ENCODE peak calls at places on chromosomes 12 and 14, in ten cellular contexts. I, X, U, D, K, S, L, N, T and C are unnamed samples.
A peak's percentile ranks its signal among the peaks of the same experiment; 100 is the strongest.

GRCh38 chr12:106081606-106082005 is 57.1 kb downstream of the NUAK1 start:
- DNase-seq in I (no peak), X (peak; percentile 81), U (no peak), D (peak; percentile 36), K (peak; percentile 54), S (no peak), L (no peak), N (no peak), T (no peak), C (no peak)

GRCh38 chr14:89408907-89409675 is 7.9 kb downstream of the FOXN3 start:
- DNase-seq in I (no peak), X (no peak), U (no peak), D (no peak), K (no peak), S (no peak), L (no peak), N (no peak), T (no peak), C (no peak)

GRCh38 chr12:88726806-88727722 is 146.8 kb upstream of the KITLG start:
- DNase-seq in I (no peak), X (peak; percentile 39), U (no peak), D (no peak), K (no peak), S (no peak), L (no peak), N (no peak), T (peak; percentile 84), C (no peak)

GRCh38 chr12:52062167-52063080 is 7.4 kb upstream of the ATG101 start:
- DNase-seq in I (no peak), X (no peak), U (no peak), D (no peak), K (no peak), S (no peak), L (no peak), N (no peak), T (no peak), C (no peak)

GRCh38 chr14:101374373-101375338 is 186.6 kb upstream of the DIO3 start:
- DNase-seq in I (no peak), X (no peak), U (no peak), D (no peak), K (no peak), S (no peak), L (no peak), N (no peak), T (no peak), C (no peak)

GRCh38 chr14:102419276-102419675 is 56.5 kb downstream of the TECPR2 start:
- DNase-seq in I (no peak), X (no peak), U (peak; percentile 50), D (no peak), K (no peak), S (no peak), L (no peak), N (no peak), T (no peak), C (no peak)

GRCh38 chr14:59028476-59029202 is 159.8 kb upstream of the DAAM1 start:
- DNase-seq in I (peak; percentile 27), X (peak; percentile 95), U (peak; percentile 81), D (no peak), K (peak; percentile 39), S (peak; percentile 84), L (peak; percentile 67), N (no peak), T (peak; percentile 95), C (peak; percentile 65)

GRCh38 chr14:86505808-86506207 is 975.9 kb downstream of the FLRT2 start:
- DNase-seq in I (no peak), X (no peak), U (no peak), D (no peak), K (no peak), S (no peak), L (no peak), N (no peak), T (no peak), C (no peak)

GRCh38 chr14:104886690-104887622 is 21.9 kb downstream of the CEP170B start:
- DNase-seq in I (peak; percentile 15), X (no peak), U (peak; percentile 66), D (no peak), K (no peak), S (no peak), L (no peak), N (no peak), T (no peak), C (no peak)

GRCh38 chr12:89497005-89497404 is 27.6 kb downstream of the GALNT4 start:
- DNase-seq in I (no peak), X (no peak), U (no peak), D (peak; percentile 69), K (no peak), S (peak; percentile 62), L (no peak), N (no peak), T (no peak), C (no peak)

GRCh38 chr12:54262403-54262925 is 17.5 kb downstream of the CBX5 start:
- DNase-seq in I (no peak), X (peak; percentile 76), U (no peak), D (no peak), K (no peak), S (peak; percentile 49), L (peak; percentile 65), N (no peak), T (peak; percentile 78), C (peak; percentile 81)

GRCh38 chr14:103021817-103022668 is 35.3 kb downstream of the CDC42BPB start:
- DNase-seq in I (no peak), X (no peak), U (no peak), D (no peak), K (no peak), S (no peak), L (no peak), N (no peak), T (peak; percentile 69), C (peak; percentile 25)

GRCh38 chr14:103561381-103562134 is 899 bp downstream of the BAG5 start:
- DNase-seq in I (no peak), X (peak; percentile 64), U (peak; percentile 80), D (no peak), K (peak; percentile 27), S (peak; percentile 55), L (no peak), N (peak; percentile 20), T (peak; percentile 86), C (peak; percentile 72)

GRCh38 chr12:82805812-82806497 is 119.2 kb downstream of the TMTC2 start:
- DNase-seq in I (no peak), X (peak; percentile 64), U (no peak), D (no peak), K (no peak), S (no peak), L (no peak), N (no peak), T (peak; percentile 72), C (no peak)

GRCh38 chr12:109559200-109559505 is 14.2 kb downstream of the MMAB start:
- DNase-seq in I (no peak), X (no peak), U (no peak), D (no peak), K (no peak), S (no peak), L (no peak), N (no peak), T (no peak), C (no peak)
- H3K36me3 ChIP-seq in I (peaks cover 3% of the 10 kb centered on the region), X (no peaks in the 10 kb centered on the region), U (peaks cover 20% of the 10 kb centered on the region), D (no peaks in the 10 kb centered on the region), K (peaks cover 27% of the 10 kb centered on the region), S (no peaks in the 10 kb centered on the region), L (peaks cover 43% of the 10 kb centered on the region), N (no peaks in the 10 kb centered on the region), T (no peaks in the 10 kb centered on the region), C (no peaks in the 10 kb centered on the region)

GRCh38 chr12:2836576-2836975 is 1.7 kb upstream of the NRIP2 start:
- DNase-seq in I (no peak), X (no peak), U (no peak), D (no peak), K (no peak), S (no peak), L (no peak), N (no peak), T (no peak), C (no peak)

GRCh38 chr12:2833810-2834209 is 1.0 kb downstream of the NRIP2 start:
- DNase-seq in I (no peak), X (peak; percentile 32), U (peak; percentile 81), D (no peak), K (no peak), S (no peak), L (no peak), N (no peak), T (no peak), C (no peak)

GRCh38 chr12:2833327-2833726 is 1.5 kb downstream of the NRIP2 start:
- DNase-seq in I (no peak), X (no peak), U (no peak), D (no peak), K (no peak), S (no peak), L (no peak), N (no peak), T (no peak), C (no peak)

GRCh38 chr12:2836004-2836403 is 1.2 kb upstream of the NRIP2 start:
- DNase-seq in I (no peak), X (no peak), U (no peak), D (no peak), K (no peak), S (no peak), L (no peak), N (no peak), T (no peak), C (no peak)

GRCh38 chr12:2834581-2835491 is at the start of gene NRIP2:
- DNase-seq in I (no peak), X (peak; percentile 63), U (peak; percentile 81), D (no peak), K (no peak), S (peak; percentile 80), L (no peak), N (no peak), T (peak; percentile 56), C (peak; percentile 67)
- H3K27ac ChIP-seq in I (no peak within 1 kb of the TSS), X (no peak within 1 kb of the TSS), U (peak within 1 kb of the TSS; percentile 39), D (peak within 1 kb of the TSS; percentile 5), K (no peak within 1 kb of the TSS), S (peak within 1 kb of the TSS; percentile 63), L (no peak within 1 kb of the TSS), N (no peak within 1 kb of the TSS), T (no peak within 1 kb of the TSS), C (no peak within 1 kb of the TSS)

DNA sequence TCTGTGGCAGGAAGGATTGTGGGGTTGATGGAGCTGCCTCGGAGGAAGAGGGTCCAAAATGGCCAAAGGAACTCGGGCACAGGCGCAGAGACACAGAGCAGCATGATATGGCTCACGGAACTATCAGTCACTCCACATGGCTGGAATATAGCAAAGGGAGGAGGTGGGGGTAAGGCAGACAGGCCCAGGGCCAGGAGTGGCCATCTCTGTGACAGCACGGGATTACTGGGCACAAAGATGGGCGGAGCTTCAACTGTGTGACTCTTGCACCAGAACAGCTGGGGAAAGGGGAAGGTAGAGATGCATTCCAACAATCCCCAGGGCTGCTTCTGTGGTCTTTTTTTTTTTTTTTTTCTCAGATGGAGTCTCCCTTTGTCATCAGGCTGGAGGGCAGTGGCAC is 24.8 kb upstream of the EML1 start:
- DNase-seq in I (no peak), X (peak; percentile 33), U (peak; percentile 38), D (no peak), K (no peak), S (no peak), L (peak; percentile 42), N (no peak), T (peak; percentile 65), C (peak; percentile 31)
- H3K36me3 ChIP-seq in I (no peaks in the 10 kb centered on the region), X (no peaks in the 10 kb centered on the region), U (no peaks in the 10 kb centered on the region), D (no peaks in the 10 kb centered on the region), K (no peaks in the 10 kb centered on the region), S (no peaks in the 10 kb centered on the region), L (no peaks in the 10 kb centered on the region), N (no peaks in the 10 kb centered on the region), T (no peaks in the 10 kb centered on the region), C (no peaks in the 10 kb centered on the region)

GRCh38 chr12:27971606-27972005 is 927 bp downstream of the PTHLH start:
- DNase-seq in I (no peak), X (no peak), U (no peak), D (no peak), K (peak; percentile 23), S (peak; percentile 7), L (no peak), N (no peak), T (no peak), C (no peak)
- H3K27ac ChIP-seq in I (no peak overlapping the region), X (no peak overlapping the region), U (no peak overlapping the region), D (no peak overlapping the region), K (no peak overlapping the region), S (no peak overlapping the region), L (no peak overlapping the region), N (no peak overlapping the region), T (no peak overlapping the region), C (no peak overlapping the region)